ENCODE peak calls at places on chromosomes 4 and X, in seven cellular contexts. One of them, this sample, is unnamed.

GRCh38 chrX:135973025-135973547 is 702 bp downstream of the MMGT1 start:
- DNase-seq in HepG2: no peak
- DNase-seq in H1: no peak
- DNase-seq in SK-N-SH: no peak
- DNase-seq in GM12891: no peak
- DNase-seq in K562: peak; percentile 57
- DNase-seq in GM12878: no peak
- DNase-seq in this sample: no peak

GRCh38 chr4:78940752-78941151 is 1.5 kb upstream of the PAQR3 start:
- DNase-seq in GM12878: no peak
- DNase-seq in H1: no peak
- DNase-seq in K562: no peak
- DNase-seq in HepG2: no peak
- DNase-seq in SK-N-SH: no peak
- DNase-seq in GM12891: no peak
- DNase-seq in this sample: no peak

GRCh38 chrX:154412468-154412867 is 1.1 kb downstream of the TAFAZZIN start:
- DNase-seq in K562: no peak
- DNase-seq in HepG2: no peak
- DNase-seq in H1: no peak
- DNase-seq in GM12878: no peak
- DNase-seq in SK-N-SH: peak; percentile 57
- DNase-seq in GM12891: no peak
- DNase-seq in this sample: no peak

GRCh38 chr4:72568959-72569718 is at the start of gene ADAMTS3:
- DNase-seq in SK-N-SH: peak; percentile 89
- DNase-seq in K562: peak; percentile 91
- DNase-seq in GM12878: no peak
- DNase-seq in HepG2: no peak
- DNase-seq in GM12891: peak; percentile 30
- DNase-seq in H1: peak; percentile 43
- DNase-seq in this sample: peak; percentile 25

GRCh38 chrX:119474615-119475388 is 6.6 kb downstream of the SLC25A5 start:
- DNase-seq in SK-N-SH: no peak
- DNase-seq in GM12878: no peak
- DNase-seq in HepG2: no peak
- DNase-seq in K562: no peak
- DNase-seq in H1: no peak
- DNase-seq in GM12891: no peak
- DNase-seq in this sample: no peak

GRCh38 chrX:5080812-5081211 is 1147.9 kb downstream of the NLGN4X start:
- DNase-seq in HepG2: no peak
- DNase-seq in SK-N-SH: no peak
- DNase-seq in K562: no peak
- DNase-seq in H1: no peak
- DNase-seq in GM12891: no peak
- DNase-seq in GM12878: no peak
- DNase-seq in this sample: no peak

GRCh38 chr4:118557298-118557851 is 127.8 kb upstream of the METTL14 start:
- DNase-seq in H1: no peak
- DNase-seq in HepG2: no peak
- DNase-seq in SK-N-SH: no peak
- DNase-seq in K562: peak; percentile 41
- DNase-seq in GM12878: no peak
- DNase-seq in GM12891: no peak
- DNase-seq in this sample: no peak

GRCh38 chr4:159238631-159239030 is 135.8 kb downstream of the RAPGEF2 start:
- DNase-seq in GM12891: no peak
- DNase-seq in SK-N-SH: no peak
- DNase-seq in H1: no peak
- DNase-seq in GM12878: no peak
- DNase-seq in HepG2: no peak
- DNase-seq in K562: no peak
- DNase-seq in this sample: no peak

GRCh38 chrX:5775985-5776384 is 452.7 kb downstream of the NLGN4X start:
- DNase-seq in SK-N-SH: no peak
- DNase-seq in HepG2: no peak
- DNase-seq in GM12891: no peak
- DNase-seq in GM12878: no peak
- DNase-seq in K562: no peak
- DNase-seq in H1: no peak
- DNase-seq in this sample: no peak

GRCh38 chrX:106684207-106684606 is 42.3 kb upstream of the RNF128 start:
- DNase-seq in SK-N-SH: no peak
- DNase-seq in K562: no peak
- DNase-seq in H1: no peak
- DNase-seq in HepG2: no peak
- DNase-seq in GM12891: no peak
- DNase-seq in GM12878: no peak
- DNase-seq in this sample: no peak

GRCh38 chr4:13329963-13330362 is 154.2 kb downstream of the RAB28 start:
- DNase-seq in HepG2: no peak
- DNase-seq in SK-N-SH: no peak
- DNase-seq in H1: no peak
- DNase-seq in GM12878: peak; percentile 11
- DNase-seq in K562: no peak
- DNase-seq in GM12891: no peak
- DNase-seq in this sample: no peak

GRCh38 chr4:106195435-106195950 is 120.5 kb downstream of the TBCK start:
- DNase-seq in SK-N-SH: no peak
- DNase-seq in K562: no peak
- DNase-seq in H1: no peak
- DNase-seq in HepG2: no peak
- DNase-seq in GM12891: no peak
- DNase-seq in GM12878: no peak
- DNase-seq in this sample: no peak

GRCh38 chrX:104324871-104325585 is 70.3 kb upstream of the ESX1 start:
- DNase-seq in H1: no peak
- DNase-seq in HepG2: no peak
- DNase-seq in GM12878: no peak
- DNase-seq in K562: no peak
- DNase-seq in SK-N-SH: no peak
- DNase-seq in GM12891: no peak
- DNase-seq in this sample: no peak

GRCh38 chr4:118173956-118174355 is 139.7 kb downstream of the NDST3 start:
- DNase-seq in HepG2: no peak
- DNase-seq in H1: no peak
- DNase-seq in GM12891: no peak
- DNase-seq in SK-N-SH: no peak
- DNase-seq in K562: no peak
- DNase-seq in GM12878: no peak
- DNase-seq in this sample: no peak

GRCh38 chr4:79906996-79907395 is 166.0 kb downstream of the ANTXR2 start:
- DNase-seq in GM12878: no peak
- DNase-seq in H1: no peak
- DNase-seq in SK-N-SH: no peak
- DNase-seq in K562: no peak
- DNase-seq in HepG2: no peak
- DNase-seq in GM12891: no peak
- DNase-seq in this sample: no peak

GRCh38 chr4:109702950-109703663 is at the start of gene CASP6:
- DNase-seq in SK-N-SH: peak; percentile 87
- DNase-seq in H1: peak; percentile 49
- DNase-seq in GM12878: peak; percentile 41
- DNase-seq in HepG2: peak; percentile 36
- DNase-seq in GM12891: peak; percentile 72
- DNase-seq in K562: peak; percentile 88
- DNase-seq in this sample: peak; percentile 70

GRCh38 chr4:113840850-113841249 is 79.3 kb upstream of the CAMK2D start:
- DNase-seq in GM12891: no peak
- DNase-seq in HepG2: no peak
- DNase-seq in SK-N-SH: no peak
- DNase-seq in K562: no peak
- DNase-seq in H1: no peak
- DNase-seq in GM12878: no peak
- DNase-seq in this sample: no peak

GRCh38 chrX:17613979-17614572 is 123.2 kb upstream of the SCML1 start:
- DNase-seq in GM12878: no peak
- DNase-seq in GM12891: no peak
- DNase-seq in HepG2: peak; percentile 24
- DNase-seq in K562: no peak
- DNase-seq in SK-N-SH: no peak
- DNase-seq in H1: no peak
- DNase-seq in this sample: no peak

GRCh38 chr4:123786955-123787354 is 390.4 kb downstream of the SPRY1 start:
- DNase-seq in K562: no peak
- DNase-seq in GM12878: no peak
- DNase-seq in SK-N-SH: no peak
- DNase-seq in H1: no peak
- DNase-seq in GM12891: no peak
- DNase-seq in HepG2: no peak
- DNase-seq in this sample: no peak

GRCh38 chrX:153554519-153555167 is 37.2 kb downstream of the ATP2B3 start:
- DNase-seq in K562: peak; percentile 75
- DNase-seq in SK-N-SH: peak; percentile 85
- DNase-seq in H1: no peak
- DNase-seq in HepG2: peak; percentile 27
- DNase-seq in GM12878: no peak
- DNase-seq in GM12891: peak; percentile 75
- DNase-seq in this sample: peak; percentile 82

DNA sequence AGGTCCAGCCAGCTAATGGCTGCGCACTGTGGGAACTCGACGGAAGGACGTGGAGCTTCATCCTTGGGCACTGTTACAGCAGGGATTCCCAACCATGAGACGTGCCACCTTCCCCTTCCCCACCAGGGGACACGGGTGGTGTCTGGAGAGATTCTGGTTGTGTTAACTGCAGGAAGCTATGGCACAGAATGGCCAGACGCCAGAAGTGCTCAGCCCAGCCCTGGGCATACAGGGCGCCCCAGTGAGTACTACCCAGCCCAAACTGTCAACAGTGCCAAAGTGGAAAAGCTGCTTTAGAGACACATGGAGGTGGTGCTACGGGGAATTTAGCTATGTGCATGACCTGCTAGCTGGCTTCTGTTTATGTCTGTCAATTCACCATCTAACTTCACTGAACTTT is 32.8 kb downstream of the ACOX3 start:
- DNase-seq in H1: no peak
- DNase-seq in K562: no peak
- DNase-seq in HepG2: no peak
- DNase-seq in GM12891: no peak
- DNase-seq in SK-N-SH: no peak
- DNase-seq in GM12878: no peak
- DNase-seq in this sample: no peak
- TF ChIP-seq TAF1 in H1: no peak
- TF ChIP-seq TAF1 in K562: no peak
- TF ChIP-seq TAF1 in HepG2: no peak
- TF ChIP-seq TAF1 in GM12891: no peak
- TF ChIP-seq TAF1 in SK-N-SH: no peak
- TF ChIP-seq TAF1 in GM12878: no peak
- TF ChIP-seq TAF1 in this sample: no peak

DNA sequence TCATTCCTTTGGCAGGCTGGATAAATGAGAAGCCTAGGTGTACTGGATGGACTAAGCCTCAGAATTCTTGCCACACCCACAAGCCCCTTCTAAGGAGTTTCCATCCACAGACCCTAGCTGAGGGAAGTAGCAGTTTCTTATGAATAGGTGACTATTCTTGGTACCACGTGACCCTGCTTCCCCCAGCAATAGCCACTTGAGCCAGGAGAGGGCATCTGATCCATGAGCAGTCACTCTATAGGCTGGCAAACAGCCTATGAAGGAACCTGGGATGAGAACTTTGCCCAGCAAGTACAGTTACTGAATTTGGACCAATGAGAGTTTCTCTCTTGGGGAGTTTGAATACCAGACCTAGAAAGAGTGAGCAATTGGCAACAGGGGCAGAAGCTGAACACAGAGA is 84.0 kb downstream of the RTL9 start:
- DNase-seq in H1: no peak
- DNase-seq in GM12878: no peak
- DNase-seq in GM12891: peak; percentile 6
- DNase-seq in K562: peak; percentile 42
- DNase-seq in SK-N-SH: peak; percentile 61
- DNase-seq in HepG2: peak; percentile 54
- DNase-seq in this sample: no peak
- TF ChIP-seq TAF1 in H1: no peak
- TF ChIP-seq TAF1 in GM12878: no peak
- TF ChIP-seq TAF1 in GM12891: no peak
- TF ChIP-seq TAF1 in K562: no peak
- TF ChIP-seq TAF1 in SK-N-SH: no peak
- TF ChIP-seq TAF1 in HepG2: no peak
- TF ChIP-seq TAF1 in this sample: no peak

GRCh38 chr4:122674371-122674770 is 53.5 kb upstream of the IL21 start:
- DNase-seq in H1: no peak
- DNase-seq in GM12891: no peak
- DNase-seq in HepG2: peak; percentile 5
- DNase-seq in K562: no peak
- DNase-seq in SK-N-SH: no peak
- DNase-seq in GM12878: no peak
- DNase-seq in this sample: no peak

GRCh38 chr4:122679317-122679716 is 53.2 kb upstream of the BBS12 start:
- DNase-seq in H1: no peak
- DNase-seq in GM12891: no peak
- DNase-seq in GM12878: no peak
- DNase-seq in HepG2: no peak
- DNase-seq in SK-N-SH: no peak
- DNase-seq in K562: no peak
- DNase-seq in this sample: no peak

GRCh38 chr4:122681568-122681967 is 50.9 kb upstream of the BBS12 start:
- DNase-seq in SK-N-SH: no peak
- DNase-seq in HepG2: no peak
- DNase-seq in GM12891: no peak
- DNase-seq in K562: no peak
- DNase-seq in GM12878: no peak
- DNase-seq in H1: no peak
- DNase-seq in this sample: no peak

GRCh38 chr4:122679946-122680345 is 52.6 kb upstream of the BBS12 start:
- DNase-seq in K562: no peak
- DNase-seq in H1: no peak
- DNase-seq in SK-N-SH: no peak
- DNase-seq in GM12878: no peak
- DNase-seq in HepG2: no peak
- DNase-seq in GM12891: no peak
- DNase-seq in this sample: no peak
- TF ChIP-seq TAF1 in K562: no peak
- TF ChIP-seq TAF1 in H1: no peak
- TF ChIP-seq TAF1 in SK-N-SH: no peak
- TF ChIP-seq TAF1 in GM12878: no peak
- TF ChIP-seq TAF1 in HepG2: no peak
- TF ChIP-seq TAF1 in GM12891: no peak
- TF ChIP-seq TAF1 in this sample: no peak

DNA sequence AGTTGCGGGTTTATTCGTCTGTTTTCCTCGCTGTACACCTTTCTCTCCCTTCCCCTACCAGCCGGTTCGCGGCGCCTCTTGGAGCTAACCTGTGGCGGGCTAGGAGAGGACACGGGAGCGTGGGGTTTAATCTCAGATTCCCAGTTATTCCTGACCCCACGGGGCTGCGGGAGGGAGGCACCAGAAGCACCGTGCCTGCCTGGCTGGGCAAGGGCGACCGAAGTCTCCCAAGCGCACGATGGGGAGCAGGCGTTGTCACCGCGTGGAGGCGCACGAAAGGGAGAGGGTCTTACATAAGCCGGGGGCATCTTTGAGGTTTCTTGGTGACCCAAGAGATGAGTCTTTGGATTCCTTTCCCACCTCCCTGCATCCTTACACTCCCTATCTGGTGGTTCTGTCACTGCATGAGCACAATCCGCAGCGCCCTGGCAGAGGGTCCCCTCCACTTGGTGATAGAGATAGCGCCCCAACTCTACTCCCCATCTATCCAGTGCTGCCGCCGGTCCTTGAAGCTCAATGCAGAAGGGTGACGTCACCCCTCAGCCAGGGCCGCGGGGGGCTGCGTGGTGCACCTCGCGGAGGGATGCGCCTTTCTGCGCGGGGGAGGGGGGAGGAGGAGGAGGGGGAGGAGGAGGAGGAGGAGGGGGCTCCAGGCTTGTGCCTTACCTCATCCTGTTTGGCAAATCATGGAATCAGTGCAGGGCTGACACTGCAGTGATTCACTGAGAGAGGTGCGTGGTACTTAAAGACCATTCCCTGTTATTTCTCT is 793 bp downstream of the TSPAN7 start:
- DNase-seq in H1: no peak
- DNase-seq in HepG2: peak; percentile 3
- DNase-seq in SK-N-SH: peak; percentile 54
- DNase-seq in GM12878: no peak
- DNase-seq in K562: no peak
- DNase-seq in GM12891: no peak
- DNase-seq in this sample: no peak
- TF ChIP-seq TAF1 in H1: no peak
- TF ChIP-seq TAF1 in HepG2: no peak
- TF ChIP-seq TAF1 in SK-N-SH: no peak
- TF ChIP-seq TAF1 in GM12878: no peak
- TF ChIP-seq TAF1 in K562: no peak
- TF ChIP-seq TAF1 in GM12891: no peak
- TF ChIP-seq TAF1 in this sample: no peak

This sample was measured in GM12892.